ENCODE peak calls at places on chromosomes 5 and 9, in six cellular contexts. Q is IMR-90, T is GM13977, S is omental fat pad, N is HFFc6, A is adrenal gland. G is an unnamed sample.

GRCh38 chr9:74205071-74205470 is 292.1 kb upstream of the RORB start:
- DNase-seq in A (no peak), Q (no peak), T (no peak), N (no peak), S (no peak), G (no peak)

GRCh38 chr9:136961279-136962065 is 9.4 kb downstream of the LCN12 start:
- DNase-seq in S (no peak), A (no peak), T (no peak), Q (no peak), N (no peak), G (no peak)

GRCh38 chr9:93962041-93962440 is 6.9 kb upstream of the BARX1 start:
- DNase-seq in N (no peak), Q (no peak), T (peak), A (no peak), S (no peak), G (no peak)

GRCh38 chr9:34983209-34983608 is 6.3 kb upstream of the DNAJB5 start:
- DNase-seq in A (no peak), Q (no peak), N (no peak), S (no peak), T (no peak), G (no peak)

GRCh38 chr5:27503813-27504212 is 465.4 kb upstream of the CDH9 start:
- DNase-seq in S (no peak), N (no peak), Q (no peak), T (no peak), A (no peak), G (no peak)

GRCh38 chr5:157492886-157493285 is 32.9 kb downstream of the NIPAL4 start:
- DNase-seq in S (no peak), A (no peak), T (no peak), Q (no peak), N (no peak), G (no peak)

GRCh38 chr5:53109041-53109435 is 519 bp downstream of the MOCS2 start:
- DNase-seq in T (peak), S (no peak), Q (no peak), A (no peak), N (no peak), G (no peak)

GRCh38 chr9:9750719-9751118 is 862.1 kb downstream of the PTPRD start:
- DNase-seq in A (no peak), N (no peak), Q (no peak), S (no peak), T (no peak), G (no peak)

GRCh38 chr5:96072138-96072790 is 110.6 kb upstream of the ELL2 start:
- DNase-seq in A (no peak), S (no peak), N (no peak), Q (no peak), T (no peak), G (no peak)

GRCh38 chr9:6567140-6567591 is 78.4 kb downstream of the GLDC start:
- DNase-seq in A (peak), S (no peak), N (peak), T (no peak), Q (peak), G (no peak)

GRCh38 chr5:29037716-29038115 is 1999.3 kb upstream of the CDH9 start:
- DNase-seq in A (no peak), T (no peak), N (no peak), Q (no peak), S (no peak), G (no peak)

GRCh38 chr5:29720954-29721353 is 1472.5 kb upstream of the CDH6 start:
- DNase-seq in N (no peak), S (no peak), A (no peak), T (no peak), Q (no peak), G (no peak)

GRCh38 chr9:1919229-1919628 is 95.9 kb upstream of the SMARCA2 start:
- DNase-seq in A (no peak), T (no peak), Q (no peak), S (no peak), N (no peak), G (no peak)
- TF ChIP-seq CTCF in A (no peak), T (no peak), Q (no peak), S (no peak), N (no peak), G (no peak)

GRCh38 chr9:113355197-113355596 is 5.9 kb downstream of the BSPRY start:
- DNase-seq in N (peak), A (no peak), S (no peak), Q (peak), T (no peak), G (no peak)
- TF ChIP-seq CTCF in N (peak), A (no peak), S (no peak), Q (peak), T (peak), G (no peak)

GRCh38 chr9:38011991-38012390 is 57.0 kb downstream of the SHB start:
- DNase-seq in S (no peak), N (no peak), A (no peak), Q (no peak), T (no peak), G (no peak)
- TF ChIP-seq CTCF in S (no peak), N (no peak), A (no peak), Q (no peak), T (no peak), G (no peak)

DNA sequence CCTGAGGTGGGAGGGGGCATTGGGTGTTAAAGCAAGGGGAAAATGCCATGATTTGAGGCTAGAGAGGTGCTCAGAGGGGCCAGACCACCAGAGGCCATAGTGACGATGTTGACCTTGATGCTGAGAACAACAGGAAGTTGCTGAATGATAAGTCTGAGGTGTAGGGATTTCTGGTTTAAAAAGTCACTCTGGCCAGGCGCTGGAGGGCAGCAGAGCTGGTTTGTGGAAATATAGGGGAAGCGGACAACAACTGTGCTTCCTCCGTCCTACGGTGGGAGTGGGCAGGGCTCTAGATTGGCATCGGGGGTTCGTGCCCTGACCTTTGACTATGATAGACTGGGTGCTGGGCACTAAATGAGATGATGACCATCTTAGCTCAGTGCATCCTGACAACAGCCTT is 44.7 kb downstream of the STOM start:
- DNase-seq in N (no peak), T (no peak), S (no peak), Q (no peak), A (peak), G (no peak)
- TF ChIP-seq CTCF in N (no peak), T (no peak), S (no peak), Q (no peak), A (no peak), G (no peak)

GRCh38 chr9:114588671-114589526 is 1.3 kb downstream of the ATP6V1G1 start:
- DNase-seq in Q (peak), A (peak), T (no peak), S (no peak), N (peak), G (no peak)

GRCh38 chr9:114592356-114592755 is 4.8 kb downstream of the ATP6V1G1 start:
- DNase-seq in T (no peak), N (peak), A (peak), Q (peak), S (no peak), G (no peak)

GRCh38 chr9:114591206-114591853 is 3.8 kb downstream of the ATP6V1G1 start:
- DNase-seq in A (no peak), Q (no peak), S (no peak), T (no peak), N (no peak), G (no peak)

GRCh38 chr9:114588150-114588663 is 638 bp downstream of the ATP6V1G1 start:
- DNase-seq in Q (peak), A (peak), N (peak), T (no peak), S (no peak), G (no peak)

GRCh38 chr9:114590328-114590727 is 2.8 kb downstream of the ATP6V1G1 start:
- DNase-seq in Q (no peak), A (no peak), T (no peak), N (no peak), S (no peak), G (no peak)
- TF ChIP-seq CTCF in Q (no peak), A (no peak), T (no peak), N (no peak), S (no peak), G (no peak)

DNA sequence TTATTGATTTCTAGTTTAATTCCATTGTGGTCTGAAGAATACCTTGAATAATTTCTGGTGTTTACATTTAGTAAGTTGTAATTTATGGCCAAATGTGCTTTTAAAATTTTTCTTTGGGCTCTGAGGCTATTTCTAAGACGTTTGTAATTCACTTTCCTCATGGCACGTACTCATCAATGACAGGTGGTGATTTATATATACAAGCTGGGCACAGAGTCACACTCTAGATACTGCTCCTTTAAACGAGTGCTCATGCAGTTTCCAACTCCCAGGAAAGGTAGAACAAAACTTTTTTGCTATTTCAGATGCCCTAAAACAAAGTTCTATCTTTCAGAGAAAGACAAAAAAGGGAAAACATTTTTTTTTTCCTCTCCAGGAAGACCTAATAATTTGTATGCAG is 146.9 kb downstream of the AUH start:
- DNase-seq in T (no peak), N (no peak), S (no peak), Q (no peak), A (no peak), G (no peak)
- TF ChIP-seq CTCF in T (no peak), N (no peak), S (no peak), Q (no peak), A (no peak), G (no peak)

GRCh38 chr9:13485068-13485596 is 205.6 kb upstream of the MPDZ start:
- DNase-seq in N (no peak), Q (peak), S (peak), A (peak), T (no peak), G (no peak)
- TF ChIP-seq CTCF in N (no peak), Q (no peak), S (no peak), A (no peak), T (no peak), G (no peak)